ENCODE peak calls at places on chromosomes 12 and 14, in seven cellular contexts. One of them, this sample, is unnamed.

GRCh38 chr14:103828315-103828967 is 18.9 kb downstream of the PPP1R13B start:
- DNase-seq in GM12892: no peak
- DNase-seq in SK-N-SH: no peak
- DNase-seq in HepG2: no peak
- DNase-seq in GM12878: no peak
- DNase-seq in K562: no peak
- DNase-seq in H1: no peak
- DNase-seq in this sample: no peak

GRCh38 chr12:106973545-106973944 is 13.4 kb downstream of the MTERF2 start:
- DNase-seq in GM12892: no peak
- DNase-seq in SK-N-SH: no peak
- DNase-seq in HepG2: no peak
- DNase-seq in GM12878: no peak
- DNase-seq in K562: no peak
- DNase-seq in H1: no peak
- DNase-seq in this sample: no peak

GRCh38 chr12:51529586-51529985 is 61.4 kb upstream of the SCN8A start:
- DNase-seq in GM12892: no peak
- DNase-seq in SK-N-SH: no peak
- DNase-seq in HepG2: no peak
- DNase-seq in GM12878: no peak
- DNase-seq in K562: no peak
- DNase-seq in H1: no peak
- DNase-seq in this sample: no peak

GRCh38 chr12:126069549-126070165 is 1004.4 kb downstream of the AACS start:
- DNase-seq in GM12892: no peak
- DNase-seq in SK-N-SH: peak; percentile 20
- DNase-seq in HepG2: peak; percentile 33
- DNase-seq in GM12878: no peak
- DNase-seq in K562: peak; percentile 47
- DNase-seq in H1: peak; percentile 39
- DNase-seq in this sample: peak; percentile 5

GRCh38 chr12:120917748-120918147 is 13.6 kb upstream of the SPPL3 start:
- DNase-seq in GM12892: no peak
- DNase-seq in SK-N-SH: no peak
- DNase-seq in HepG2: no peak
- DNase-seq in GM12878: no peak
- DNase-seq in K562: no peak
- DNase-seq in H1: no peak
- DNase-seq in this sample: no peak

GRCh38 chr14:67940476-67940875 is 120.9 kb downstream of the RAD51B start:
- DNase-seq in GM12892: no peak
- DNase-seq in SK-N-SH: no peak
- DNase-seq in HepG2: peak; percentile 27
- DNase-seq in GM12878: no peak
- DNase-seq in K562: no peak
- DNase-seq in H1: no peak
- DNase-seq in this sample: no peak

GRCh38 chr14:61466249-61466904 is 145.0 kb downstream of the PRKCH start:
- DNase-seq in GM12892: no peak
- DNase-seq in SK-N-SH: no peak
- DNase-seq in HepG2: peak; percentile 69
- DNase-seq in GM12878: no peak
- DNase-seq in K562: no peak
- DNase-seq in H1: peak; percentile 46
- DNase-seq in this sample: no peak

GRCh38 chr12:27193854-27194544 is 50.1 kb upstream of the STK38L start:
- DNase-seq in GM12892: no peak
- DNase-seq in SK-N-SH: peak; percentile 45
- DNase-seq in HepG2: no peak
- DNase-seq in GM12878: no peak
- DNase-seq in K562: no peak
- DNase-seq in H1: no peak
- DNase-seq in this sample: no peak

GRCh38 chr12:15580431-15580830 is 208.8 kb downstream of the EPS8 start:
- DNase-seq in GM12892: no peak
- DNase-seq in SK-N-SH: no peak
- DNase-seq in HepG2: no peak
- DNase-seq in GM12878: no peak
- DNase-seq in K562: no peak
- DNase-seq in H1: no peak
- DNase-seq in this sample: no peak

GRCh38 chr14:61281186-61281676 is at the start of gene TMEM30B:
- DNase-seq in GM12892: no peak
- DNase-seq in SK-N-SH: no peak
- DNase-seq in HepG2: no peak
- DNase-seq in GM12878: no peak
- DNase-seq in K562: no peak
- DNase-seq in H1: peak; percentile 70
- DNase-seq in this sample: no peak

GRCh38 chr14:68977741-68978549 is 1.2 kb downstream of the ACTN1 start:
- DNase-seq in GM12892: no peak
- DNase-seq in SK-N-SH: peak; percentile 82
- DNase-seq in HepG2: no peak
- DNase-seq in GM12878: no peak
- DNase-seq in K562: peak; percentile 57
- DNase-seq in H1: no peak
- DNase-seq in this sample: peak; percentile 47

GRCh38 chr14:68974759-68975347 is 4.2 kb downstream of the ACTN1 start:
- DNase-seq in GM12892: no peak
- DNase-seq in SK-N-SH: no peak
- DNase-seq in HepG2: no peak
- DNase-seq in GM12878: no peak
- DNase-seq in K562: no peak
- DNase-seq in H1: no peak
- DNase-seq in this sample: no peak

GRCh38 chr14:68977137-68977740 is 1.9 kb downstream of the ACTN1 start:
- DNase-seq in GM12892: no peak
- DNase-seq in SK-N-SH: peak; percentile 36
- DNase-seq in HepG2: peak; percentile 84
- DNase-seq in GM12878: no peak
- DNase-seq in K562: no peak
- DNase-seq in H1: no peak
- DNase-seq in this sample: no peak

GRCh38 chr14:68975667-68976066 is 3.4 kb downstream of the ACTN1 start:
- DNase-seq in GM12892: no peak
- DNase-seq in SK-N-SH: no peak
- DNase-seq in HepG2: no peak
- DNase-seq in GM12878: no peak
- DNase-seq in K562: no peak
- DNase-seq in H1: no peak
- DNase-seq in this sample: no peak

DNA sequence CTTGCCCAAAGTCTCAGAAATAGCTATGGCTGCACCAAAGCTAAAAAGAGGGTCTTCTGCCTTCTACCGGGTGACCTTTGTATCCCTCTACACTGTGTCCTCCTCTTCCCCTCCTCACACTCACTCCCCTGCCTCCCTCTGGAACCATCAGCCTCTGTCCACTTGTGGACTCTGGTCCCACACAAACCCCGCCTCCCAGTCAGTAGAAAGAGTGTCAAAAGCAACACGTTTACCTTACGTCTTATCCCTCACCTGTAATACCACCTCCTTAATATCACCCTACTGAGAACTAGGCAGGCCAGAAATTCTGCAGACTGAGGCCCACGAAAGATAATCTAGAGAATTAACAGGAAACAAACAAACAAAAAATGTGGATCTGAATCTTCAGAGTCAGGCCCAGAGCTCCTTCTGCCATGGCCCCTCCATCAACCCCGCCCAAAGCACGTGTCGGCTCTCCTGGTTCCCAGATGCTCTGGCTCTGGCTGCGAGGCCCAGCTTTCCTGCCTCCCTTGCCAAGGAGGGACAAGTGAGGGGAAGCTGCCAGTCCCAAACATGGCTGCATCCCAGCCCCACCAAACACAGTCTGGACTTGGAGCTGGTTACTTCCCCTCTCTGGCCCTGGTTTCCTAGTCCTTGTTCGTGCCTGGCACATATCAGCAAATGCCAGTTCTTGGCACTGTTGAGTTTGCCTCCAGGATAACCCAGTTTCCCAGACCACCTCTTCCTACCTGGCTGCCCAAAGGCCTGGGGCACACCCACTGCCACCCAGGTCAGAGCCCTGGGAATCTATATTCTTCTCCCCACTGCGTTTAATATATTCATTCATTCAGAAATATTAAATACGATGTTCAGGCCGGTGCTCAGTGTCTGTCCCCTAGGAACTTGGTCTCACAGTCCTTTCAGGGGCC is 2.7 kb downstream of the ACTN1 start:
- DNase-seq in GM12892: no peak
- DNase-seq in SK-N-SH: peak; percentile 24
- DNase-seq in HepG2: peak; percentile 77
- DNase-seq in GM12878: no peak
- DNase-seq in K562: no peak
- DNase-seq in H1: no peak
- DNase-seq in this sample: no peak
- TF ChIP-seq POLR2AphosphoS5 in GM12892: no peak
- TF ChIP-seq POLR2AphosphoS5 in SK-N-SH: no peak
- TF ChIP-seq POLR2AphosphoS5 in HepG2: peak; percentile 52
- TF ChIP-seq POLR2AphosphoS5 in GM12878: no peak
- TF ChIP-seq POLR2AphosphoS5 in K562: no peak
- TF ChIP-seq POLR2AphosphoS5 in H1: no peak
- TF ChIP-seq POLR2AphosphoS5 in this sample: no peak

GRCh38 chr12:23949212-23950010 is at the start of gene SOX5:
- DNase-seq in GM12892: no peak
- DNase-seq in SK-N-SH: peak; percentile 30
- DNase-seq in HepG2: peak; percentile 75
- DNase-seq in GM12878: no peak
- DNase-seq in K562: peak; percentile 19
- DNase-seq in H1: peak; percentile 3
- DNase-seq in this sample: no peak

GRCh38 chr12:23952071-23952470 is 2.6 kb upstream of the SOX5 start:
- DNase-seq in GM12892: no peak
- DNase-seq in SK-N-SH: no peak
- DNase-seq in HepG2: no peak
- DNase-seq in GM12878: no peak
- DNase-seq in K562: no peak
- DNase-seq in H1: no peak
- DNase-seq in this sample: no peak

GRCh38 chr12:23950775-23951391 is 1.4 kb upstream of the SOX5 start:
- DNase-seq in GM12892: no peak
- DNase-seq in SK-N-SH: peak; percentile 9
- DNase-seq in HepG2: peak; percentile 66
- DNase-seq in GM12878: no peak
- DNase-seq in K562: no peak
- DNase-seq in H1: no peak
- DNase-seq in this sample: no peak

GRCh38 chr12:23947395-23947794 is 2.1 kb downstream of the SOX5 start:
- DNase-seq in GM12892: no peak
- DNase-seq in SK-N-SH: no peak
- DNase-seq in HepG2: no peak
- DNase-seq in GM12878: no peak
- DNase-seq in K562: no peak
- DNase-seq in H1: no peak
- DNase-seq in this sample: no peak

GRCh38 chr12:23950011-23950774 is 723 bp upstream of the SOX5 start:
- DNase-seq in GM12892: no peak
- DNase-seq in SK-N-SH: peak; percentile 21
- DNase-seq in HepG2: peak; percentile 31
- DNase-seq in GM12878: no peak
- DNase-seq in K562: no peak
- DNase-seq in H1: no peak
- DNase-seq in this sample: no peak
- TF ChIP-seq TAF1 in GM12892: no peak
- TF ChIP-seq TAF1 in SK-N-SH: no peak
- TF ChIP-seq TAF1 in HepG2: no peak
- TF ChIP-seq TAF1 in GM12878: no peak
- TF ChIP-seq TAF1 in K562: no peak
- TF ChIP-seq TAF1 in H1: no peak
- TF ChIP-seq TAF1 in this sample: no peak

GRCh38 chr14:75542585-75543091 is 20.4 kb downstream of the BATF start:
- DNase-seq in GM12892: peak; percentile 68
- DNase-seq in SK-N-SH: no peak
- DNase-seq in HepG2: no peak
- DNase-seq in GM12878: no peak
- DNase-seq in K562: peak; percentile 23
- DNase-seq in H1: no peak
- DNase-seq in this sample: peak; percentile 44
- TF ChIP-seq POLR2AphosphoS5 in GM12892: peak; percentile 5
- TF ChIP-seq POLR2AphosphoS5 in SK-N-SH: no peak
- TF ChIP-seq POLR2AphosphoS5 in HepG2: no peak
- TF ChIP-seq POLR2AphosphoS5 in GM12878: no peak
- TF ChIP-seq POLR2AphosphoS5 in K562: no peak
- TF ChIP-seq POLR2AphosphoS5 in H1: no peak
- TF ChIP-seq POLR2AphosphoS5 in this sample: no peak

GRCh38 chr14:39988939-39989338 is 556.7 kb upstream of the FBXO33 start:
- DNase-seq in GM12892: no peak
- DNase-seq in SK-N-SH: no peak
- DNase-seq in HepG2: peak; percentile 64
- DNase-seq in GM12878: no peak
- DNase-seq in K562: no peak
- DNase-seq in H1: no peak
- DNase-seq in this sample: no peak
- TF ChIP-seq TAF1 in GM12892: no peak
- TF ChIP-seq TAF1 in SK-N-SH: no peak
- TF ChIP-seq TAF1 in HepG2: no peak
- TF ChIP-seq TAF1 in GM12878: no peak
- TF ChIP-seq TAF1 in K562: no peak
- TF ChIP-seq TAF1 in H1: no peak
- TF ChIP-seq TAF1 in this sample: no peak

DNA sequence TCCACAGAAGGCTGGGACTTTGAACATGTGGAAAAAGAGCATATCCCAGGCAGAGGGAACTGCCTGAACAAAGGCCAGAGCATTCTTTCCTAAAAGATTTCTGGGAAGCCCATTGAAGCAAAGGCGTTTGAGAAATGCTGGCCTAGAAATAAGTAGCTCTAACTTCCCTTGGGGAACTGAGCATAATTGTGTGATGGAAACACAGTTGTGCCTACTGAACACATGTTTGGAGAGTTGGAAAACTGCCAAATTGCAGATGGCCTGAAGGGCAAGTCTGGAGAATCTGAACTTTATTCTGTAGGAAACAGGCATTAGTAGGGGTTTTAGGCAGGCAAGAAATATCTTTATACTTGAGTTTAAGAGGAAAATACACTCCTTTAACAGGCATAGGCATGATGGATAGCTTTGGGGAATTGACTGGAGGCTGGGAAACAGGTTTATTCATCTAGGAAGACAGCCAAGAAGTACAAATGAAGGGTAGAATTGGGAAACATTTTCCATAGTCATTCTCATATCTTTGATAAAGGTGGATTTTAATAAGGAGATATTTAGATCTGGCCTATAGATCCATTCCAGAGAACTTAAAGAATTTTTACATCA is 134.1 kb downstream of the TPH2 start:
- DNase-seq in GM12892: no peak
- DNase-seq in SK-N-SH: peak; percentile 20
- DNase-seq in HepG2: no peak
- DNase-seq in GM12878: no peak
- DNase-seq in K562: no peak
- DNase-seq in H1: no peak
- DNase-seq in this sample: no peak
- TF ChIP-seq POLR2AphosphoS5 in GM12892: no peak
- TF ChIP-seq POLR2AphosphoS5 in SK-N-SH: no peak
- TF ChIP-seq POLR2AphosphoS5 in HepG2: no peak
- TF ChIP-seq POLR2AphosphoS5 in GM12878: no peak
- TF ChIP-seq POLR2AphosphoS5 in K562: no peak
- TF ChIP-seq POLR2AphosphoS5 in H1: no peak
- TF ChIP-seq POLR2AphosphoS5 in this sample: no peak

This sample was measured in GM12891.